ENCODE peak calls at places on chromosomes 13 and 19, in four cellular contexts. X, B, P and K are unnamed samples.

GRCh38 chr19:58217607-58218391 is 10.9 kb upstream of the ZNF544 start:
- DNase-seq in X (no peak), B (no peak), P (no peak), K (no peak)

GRCh38 chr19:52896431-52897148 is 845 bp downstream of the ZNF320 start:
- DNase-seq in X (no peak), B (peak), P (no peak), K (peak)

GRCh38 chr19:46907880-46908279 is 47.1 kb downstream of the ARHGAP35 start:
- DNase-seq in X (no peak), B (no peak), P (no peak), K (no peak)

GRCh38 chr13:51370116-51370515 is 30.6 kb downstream of the SERPINE3 start:
- DNase-seq in X (no peak), B (no peak), P (no peak), K (no peak)

GRCh38 chr19:52665529-52665928 is 27.4 kb upstream of the ZNF83 start:
- DNase-seq in X (no peak), B (peak), P (no peak), K (no peak)

GRCh38 chr19:17883627-17884413 is 12.1 kb downstream of the SLC5A5 start:
- DNase-seq in X (no peak), B (peak), P (no peak), K (peak)

GRCh38 chr19:53971608-53972007 is 8.9 kb downstream of the CACNG8 start:
- DNase-seq in X (no peak), B (no peak), P (no peak), K (peak)

GRCh38 chr19:41478875-41479756 is 36.2 kb downstream of the ERICH4 start:
- DNase-seq in X (no peak), B (no peak), P (no peak), K (no peak)

GRCh38 chr19:29620931-29621351 is 14.9 kb downstream of the POP4 start:
- DNase-seq in X (no peak), B (no peak), P (no peak), K (no peak)

GRCh38 chr19:17526922-17527321 is 15.5 kb downstream of the PGLS start:
- DNase-seq in X (no peak), B (no peak), P (peak), K (no peak)

GRCh38 chr13:44758595-44759221 is 182.6 kb upstream of the TSC22D1 start:
- DNase-seq in X (peak), B (no peak), P (no peak), K (no peak)

GRCh38 chr13:111095031-111095840 is 19.9 kb upstream of the ARHGEF7 start:
- DNase-seq in X (no peak), B (no peak), P (no peak), K (no peak)

GRCh38 chr13:86974995-86975328 is 696.2 kb upstream of the SLITRK5 start:
- DNase-seq in X (no peak), B (no peak), P (no peak), K (peak)

GRCh38 chr13:97720881-97721280 is 232.6 kb upstream of the IPO5 start:
- DNase-seq in X (no peak), B (no peak), P (no peak), K (no peak)

GRCh38 chr13:62300021-62300420 is 884.4 kb upstream of the PCDH20 start:
- DNase-seq in X (no peak), B (no peak), P (no peak), K (no peak)

GRCh38 chr19:31160346-31160926 is 188.8 kb downstream of the TSHZ3 start:
- DNase-seq in X (no peak), B (no peak), P (no peak), K (no peak)

GRCh38 chr13:62524061-62524460 is 1108.4 kb upstream of the PCDH20 start:
- DNase-seq in X (no peak), B (no peak), P (peak), K (no peak)

GRCh38 chr19:32404939-32405430 is 585 bp upstream of the DPY19L3 start:
- DNase-seq in X (peak), B (no peak), P (no peak), K (no peak)

GRCh38 chr13:88074794-88075509 is 403.8 kb downstream of the SLITRK5 start:
- DNase-seq in X (no peak), B (no peak), P (no peak), K (no peak)

GRCh38 chr19:21256722-21257121 is 72.5 kb downstream of the ZNF708 start:
- DNase-seq in X (peak), B (peak), P (no peak), K (peak)

GRCh38 chr13:30301827-30302226 is 5.5 kb downstream of the KATNAL1 start:
- DNase-seq in X (no peak), B (no peak), P (no peak), K (no peak)

GRCh38 chr19:19209372-19209771 is 2.4 kb upstream of the NCAN start:
- DNase-seq in X (no peak), B (no peak), P (no peak), K (no peak)

GRCh38 chr13:110568649-110569048 is 7.1 kb upstream of the RAB20 start:
- DNase-seq in X (no peak), B (no peak), P (no peak), K (no peak)

GRCh38 chr19:13441810-13442512 is 64.3 kb downstream of the CACNA1A start:
- DNase-seq in X (peak), B (peak), P (no peak), K (peak)

GRCh38 chr19:40190891-40191835 is at the start of gene MAP3K10:
- DNase-seq in X (peak), B (peak), P (peak), K (peak)

GRCh38 chr19:49596954-49597702 is 6.1 kb downstream of the PRR12 start:
- DNase-seq in X (no peak), B (no peak), P (no peak), K (no peak)

GRCh38 chr19:49602806-49603205 is 11.8 kb downstream of the PRR12 start:
- DNase-seq in X (no peak), B (no peak), P (no peak), K (no peak)

GRCh38 chr19:49597703-49597974 is 6.7 kb downstream of the PRR12 start:
- DNase-seq in X (no peak), B (no peak), P (no peak), K (no peak)

GRCh38 chr19:49601482-49602038 is 10.6 kb downstream of the PRR12 start:
- DNase-seq in X (no peak), B (no peak), P (no peak), K (no peak)

DNA sequence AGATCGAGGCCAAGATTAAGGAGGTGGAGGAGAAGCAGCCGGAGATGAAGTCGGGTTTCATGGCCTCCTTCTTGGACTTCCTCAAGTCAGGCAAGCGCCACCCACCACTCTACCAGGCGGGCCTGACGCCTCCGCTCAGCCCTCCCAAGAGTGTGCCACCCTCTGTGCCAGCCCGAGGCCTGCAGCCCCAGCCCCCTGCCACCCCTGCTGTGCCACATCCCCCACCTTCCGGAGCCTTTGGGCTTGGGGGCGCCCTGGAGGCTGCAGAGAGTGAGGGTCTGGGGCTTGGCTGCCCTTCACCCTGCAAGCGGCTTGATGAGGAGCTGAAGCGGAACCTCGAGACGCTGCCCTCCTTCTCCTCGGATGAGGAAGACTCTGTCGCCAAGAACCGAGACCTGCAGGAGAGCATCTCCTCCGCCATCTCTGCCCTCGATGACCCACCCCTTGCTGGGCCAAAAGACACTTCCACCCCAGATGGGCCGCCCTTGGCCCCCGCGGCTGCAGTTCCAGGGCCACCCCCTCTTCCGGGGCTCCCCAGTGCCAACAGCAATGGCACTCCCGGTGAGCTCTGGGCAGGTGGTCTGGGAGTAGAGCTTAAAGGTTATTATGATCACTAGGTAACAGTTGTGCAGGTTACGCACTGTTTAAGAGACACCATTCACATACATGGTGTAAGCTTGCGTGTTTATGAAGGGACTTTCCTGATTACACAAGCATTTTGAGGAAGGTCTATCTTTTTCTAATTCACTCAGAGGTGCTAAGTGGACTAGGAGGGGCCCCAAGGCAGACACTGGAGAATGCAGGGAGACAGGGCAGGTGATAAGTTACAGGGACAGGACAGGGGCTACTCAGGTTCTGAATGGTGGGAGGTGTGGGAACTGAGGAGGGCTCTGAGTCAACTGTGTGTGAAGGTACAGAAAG is 8.7 kb downstream of the PRR12 start:
- DNase-seq in X (no peak), B (no peak), P (no peak), K (no peak)
- H3K27ac ChIP-seq in X (no peak), B (no peak), P (no peak), K (no peak)

GRCh38 chr19:45396389-45397260 is 8.2 kb downstream of the PPP1R13L start:
- DNase-seq in X (no peak), B (no peak), P (no peak), K (no peak)
- TF ChIP-seq JUNB in X (no peak), B (no peak), P (no peak), K (no peak)

DNA sequence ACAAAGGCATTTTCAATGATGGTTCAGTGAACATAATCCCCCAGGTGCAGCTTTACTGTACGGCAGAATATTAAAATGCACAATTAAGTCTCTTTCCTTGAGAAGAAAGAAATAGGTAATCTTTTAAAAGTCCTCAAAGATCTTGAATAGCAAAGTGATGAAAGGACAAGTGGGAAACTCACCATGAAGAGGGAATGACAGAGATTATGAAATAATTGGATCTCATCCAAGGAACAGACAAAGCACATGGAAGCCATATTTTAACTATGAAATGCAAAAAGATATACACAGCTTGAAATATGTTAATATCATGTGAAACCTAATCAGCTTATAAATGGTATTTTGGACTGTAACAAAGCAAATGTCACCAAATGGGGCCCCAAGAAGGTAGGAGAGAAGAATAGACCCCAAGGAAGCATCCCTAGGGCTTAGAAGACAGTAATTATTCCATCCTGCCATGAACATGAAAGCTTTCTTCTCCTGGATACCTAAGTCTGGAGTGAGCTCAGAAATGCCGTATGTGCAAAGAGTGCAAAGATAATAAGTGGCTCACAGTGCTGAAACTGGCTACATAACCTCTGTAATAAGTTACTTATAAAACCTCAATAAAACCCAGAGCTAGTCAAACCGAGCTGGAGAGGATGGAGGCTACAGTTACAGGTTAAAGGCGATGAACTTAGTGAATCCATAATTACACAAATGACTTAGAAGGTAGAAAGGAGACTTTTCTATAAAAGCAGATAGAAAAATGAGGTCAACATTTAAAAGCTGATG is 34.6 kb downstream of the DCLK1 start:
- DNase-seq in X (no peak), B (no peak), P (no peak), K (no peak)
- TF ChIP-seq CREB1 in X (no peak), B (no peak), P (no peak), K (no peak)

DNA sequence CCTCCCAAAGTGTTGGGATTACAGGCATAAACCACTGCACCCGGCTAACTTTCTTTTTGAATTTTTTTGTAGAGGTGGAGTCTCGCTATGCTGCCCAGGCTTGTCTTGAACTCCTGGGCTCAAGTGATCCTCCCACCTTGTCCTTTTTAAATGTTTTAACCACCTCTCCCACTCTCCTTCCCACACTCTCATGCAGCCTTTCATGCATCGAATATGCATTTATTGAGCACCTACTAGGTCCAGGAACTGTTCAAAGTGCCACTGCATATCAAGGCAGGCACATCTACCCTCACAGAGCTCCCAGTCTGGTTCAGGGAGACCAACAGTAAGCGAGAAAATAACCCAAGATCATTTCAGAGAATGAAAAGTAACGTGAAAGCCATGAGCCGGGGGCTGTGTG is 1.2 kb downstream of the TICAM1 start:
- DNase-seq in X (no peak), B (no peak), P (no peak), K (no peak)
- H3K27ac ChIP-seq in X (peak), B (peak), P (peak), K (no peak)

DNA sequence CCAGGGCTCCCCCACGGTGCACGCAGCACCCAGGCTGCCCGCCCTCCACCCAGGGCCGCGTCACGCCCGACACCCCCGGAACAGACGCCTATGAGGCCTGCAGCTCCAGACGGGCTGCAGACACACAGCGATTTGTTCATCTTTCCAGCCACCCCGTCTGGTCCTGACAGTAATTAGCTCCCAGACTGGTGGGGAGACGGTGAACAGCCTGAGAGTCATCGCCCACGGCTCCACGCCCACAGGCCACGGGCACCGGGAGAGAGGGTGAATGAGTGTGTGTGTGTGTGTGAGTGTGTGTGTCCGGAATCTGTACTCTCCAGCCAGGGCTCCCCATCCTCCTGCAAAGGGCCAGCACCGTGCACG is 18.1 kb downstream of the GADD45B start:
- DNase-seq in X (no peak), B (no peak), P (no peak), K (no peak)
- TF ChIP-seq JUNB in X (no peak), B (no peak), P (no peak), K (no peak)

GRCh38 chr13:99218969-99219368 is 18.3 kb downstream of the UBAC2 start:
- DNase-seq in X (no peak), B (no peak), P (peak), K (no peak)

GRCh38 chr13:99218545-99218944 is 17.9 kb downstream of the UBAC2 start:
- DNase-seq in X (no peak), B (no peak), P (no peak), K (no peak)

GRCh38 chr13:99221567-99222239 is 21.0 kb downstream of the UBAC2 start:
- DNase-seq in X (no peak), B (no peak), P (no peak), K (no peak)

GRCh38 chr13:99218126-99218525 is 17.5 kb downstream of the UBAC2 start:
- DNase-seq in X (no peak), B (no peak), P (no peak), K (no peak)

GRCh38 chr13:99220199-99220931 is 19.7 kb downstream of the UBAC2 start:
- DNase-seq in X (no peak), B (no peak), P (no peak), K (no peak)
- TF ChIP-seq CREB1 in X (no peak), B (no peak), P (no peak), K (no peak)

GRCh38 chr19:48669903-48670668 is 2.7 kb downstream of the NTN5 start:
- DNase-seq in X (no peak), B (no peak), P (no peak), K (no peak)
- H3K27ac ChIP-seq in X (no peak), B (no peak), P (no peak), K (no peak)